ENCODE peak calls at places on chromosome 13, in ten cellular contexts. Z is fibroblast of lung, C is Caco-2, P is heart left ventricle, N is suprapubic skin, X is BJ, M is tibial artery, F is astrocyte, J is stomach, I is sigmoid colon. T is an unnamed sample.

GRCh38 chr13:76338003-76338402 is 548.2 kb downstream of the KCTD12 start:
- DNase-seq in Z (no peak), C (no peak), P (no peak), N (no peak), X (no peak), M (no peak), F (no peak), J (no peak), I (no peak), T (no peak)

GRCh38 chr13:23433171-23434153 is at the start of gene SACS:
- DNase-seq in Z (peak; percentile 39), C (peak; percentile 46), P (no peak), N (no peak), X (no peak), M (no peak), F (peak; percentile 69), J (no peak), I (peak; percentile 67), T (no peak)

GRCh38 chr13:76965759-76966421 is 17.6 kb downstream of the ACOD1 start:
- DNase-seq in Z (peak; percentile 88), C (no peak), P (peak; percentile 58), N (no peak), X (peak; percentile 44), M (peak; percentile 69), F (peak; percentile 65), J (peak; percentile 33), I (peak; percentile 75), T (peak; percentile 82)

GRCh38 chr13:33797622-33798021 is 20.3 kb upstream of the RFC3 start:
- DNase-seq in Z (peak; percentile 36), C (no peak), P (no peak), N (no peak), X (no peak), M (no peak), F (peak; percentile 36), J (no peak), I (no peak), T (no peak)

GRCh38 chr13:97214921-97215320 is 7.2 kb upstream of the MBNL2 start:
- DNase-seq in Z (no peak), C (no peak), P (no peak), N (no peak), X (no peak), M (no peak), F (no peak), J (no peak), I (no peak), T (no peak)

GRCh38 chr13:71880753-71881541 is 13.9 kb upstream of the DACH1 start:
- DNase-seq in Z (peak; percentile 32), C (no peak), P (no peak), N (no peak), X (no peak), M (no peak), F (peak; percentile 65), J (no peak), I (no peak), T (no peak)

GRCh38 chr13:22800726-22801401 is 379.9 kb upstream of the SGCG start:
- DNase-seq in Z (peak; percentile 13), C (no peak), P (peak; percentile 22), N (no peak), X (no peak), M (peak; percentile 68), F (no peak), J (no peak), I (peak; percentile 68), T (no peak)

GRCh38 chr13:71685072-71685471 is 181.9 kb downstream of the DACH1 start:
- DNase-seq in Z (no peak), C (no peak), P (no peak), N (no peak), X (no peak), M (no peak), F (no peak), J (no peak), I (no peak), T (no peak)

GRCh38 chr13:48976677-48977625 is 1.2 kb downstream of the FNDC3A start:
- DNase-seq in Z (peak; percentile 44), C (peak; percentile 90), P (no peak), N (peak; percentile 80), X (no peak), M (no peak), F (peak; percentile 39), J (no peak), I (no peak), T (no peak)

GRCh38 chr13:73702419-73703071 is 431.7 kb downstream of the KLF12 start:
- DNase-seq in Z (no peak), C (no peak), P (no peak), N (no peak), X (no peak), M (no peak), F (no peak), J (no peak), I (no peak), T (no peak)

GRCh38 chr13:35378939-35379338 is 97.5 kb downstream of the MAB21L1 start:
- DNase-seq in Z (peak; percentile 8), C (no peak), P (no peak), N (no peak), X (no peak), M (no peak), F (peak; percentile 40), J (no peak), I (no peak), T (no peak)

GRCh38 chr13:111589992-111590391 is 269.6 kb downstream of the TEX29 start:
- DNase-seq in Z (no peak), C (no peak), P (no peak), N (no peak), X (no peak), M (no peak), F (no peak), J (no peak), I (no peak), T (no peak)

GRCh38 chr13:52848455-52849190 is at the start of gene PCDH8:
- DNase-seq in Z (no peak), C (no peak), P (no peak), N (no peak), X (no peak), M (no peak), F (no peak), J (no peak), I (no peak), T (no peak)

GRCh38 chr13:55190996-55191395 is 1949.7 kb upstream of the PRR20A start:
- DNase-seq in Z (no peak), C (no peak), P (no peak), N (no peak), X (no peak), M (no peak), F (no peak), J (no peak), I (no peak), T (no peak)

DNA sequence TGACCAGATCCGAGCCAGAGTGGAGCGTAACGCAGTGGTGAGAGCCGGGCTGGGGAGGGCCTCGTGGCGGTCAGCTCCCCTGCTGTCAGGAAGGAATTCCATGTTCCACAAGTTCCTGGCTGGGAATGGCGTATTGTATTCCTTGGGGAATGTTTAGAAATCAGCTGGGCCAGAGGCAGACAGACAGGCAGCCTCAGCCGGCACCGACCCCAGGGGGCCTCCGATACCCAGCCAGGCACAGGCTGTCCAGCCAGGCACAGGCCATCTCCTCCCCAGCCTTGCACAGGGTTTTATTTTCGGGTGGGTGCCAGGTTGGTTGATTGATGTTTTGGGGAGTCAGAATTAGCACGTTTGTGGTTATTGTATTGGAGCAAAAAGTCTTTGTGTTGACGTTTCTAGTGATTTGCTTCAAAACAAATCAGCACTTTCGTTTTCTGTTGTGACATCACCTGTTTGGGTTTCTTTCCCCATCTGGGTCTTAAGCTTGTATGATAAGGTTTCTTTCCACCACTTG is 126.6 kb upstream of the MCF2L start:
- DNase-seq in Z (no peak), C (no peak), P (peak; percentile 56), N (no peak), X (no peak), M (peak; percentile 48), F (peak; percentile 20), J (no peak), I (no peak), T (no peak)
- H3K36me3 ChIP-seq in Z (no peaks in the 10 kb centered on the region), C (peaks cover 2% of the 10 kb centered on the region), P (peaks cover 55% of the 10 kb centered on the region), N (peaks cover 41% of the 10 kb centered on the region), X (peaks cover 3% of the 10 kb centered on the region), M (peaks cover 41% of the 10 kb centered on the region), F (no peaks in the 10 kb centered on the region), J (peaks cover 76% of the 10 kb centered on the region), I (peaks cover 7% of the 10 kb centered on the region), T (no peaks in the 10 kb centered on the region)

GRCh38 chr13:95325485-95325884 is 24.2 kb upstream of the ABCC4 start:
- DNase-seq in Z (no peak), C (no peak), P (no peak), N (no peak), X (no peak), M (no peak), F (no peak), J (no peak), I (no peak), T (no peak)

GRCh38 chr13:95323930-95324662 is 22.8 kb upstream of the ABCC4 start:
- DNase-seq in Z (no peak), C (no peak), P (no peak), N (no peak), X (no peak), M (no peak), F (no peak), J (no peak), I (no peak), T (no peak)

GRCh38 chr13:95327190-95327589 is 25.9 kb upstream of the ABCC4 start:
- DNase-seq in Z (no peak), C (no peak), P (no peak), N (no peak), X (no peak), M (no peak), F (no peak), J (no peak), I (peak; percentile 92), T (no peak)

GRCh38 chr13:95326695-95327094 is 25.4 kb upstream of the ABCC4 start:
- DNase-seq in Z (no peak), C (no peak), P (no peak), N (no peak), X (no peak), M (no peak), F (no peak), J (no peak), I (no peak), T (no peak)
- H3K36me3 ChIP-seq in Z (no peaks in the 10 kb centered on the region), C (no peaks in the 10 kb centered on the region), P (no peaks in the 10 kb centered on the region), N (no peaks in the 10 kb centered on the region), X (no peaks in the 10 kb centered on the region), M (no peaks in the 10 kb centered on the region), F (no peaks in the 10 kb centered on the region), J (no peaks in the 10 kb centered on the region), I (no peaks in the 10 kb centered on the region), T (no peaks in the 10 kb centered on the region)

GRCh38 chr13:27259831-27260230 is 8.5 kb downstream of the RPL21 start:
- DNase-seq in Z (no peak), C (no peak), P (no peak), N (no peak), X (no peak), M (no peak), F (no peak), J (no peak), I (no peak), T (no peak)
- H3K36me3 ChIP-seq in Z (peaks cover 2% of the 10 kb centered on the region), C (peaks cover 3% of the 10 kb centered on the region), P (peaks cover 76% of the 10 kb centered on the region), N (peaks cover 38% of the 10 kb centered on the region), X (peaks cover 10% of the 10 kb centered on the region), M (peaks cover 64% of the 10 kb centered on the region), F (peaks cover 37% of the 10 kb centered on the region), J (peaks cover 61% of the 10 kb centered on the region), I (peaks cover 37% of the 10 kb centered on the region), T (no peaks in the 10 kb centered on the region)

GRCh38 chr13:28392896-28393295 is 102.0 kb downstream of the FLT1 start:
- DNase-seq in Z (no peak), C (no peak), P (no peak), N (no peak), X (no peak), M (no peak), F (no peak), J (no peak), I (no peak), T (no peak)
- H3K36me3 ChIP-seq in Z (no peaks in the 10 kb centered on the region), C (no peaks in the 10 kb centered on the region), P (peaks cover 36% of the 10 kb centered on the region), N (no peaks in the 10 kb centered on the region), X (peaks cover 13% of the 10 kb centered on the region), M (no peaks in the 10 kb centered on the region), F (no peaks in the 10 kb centered on the region), J (no peaks in the 10 kb centered on the region), I (no peaks in the 10 kb centered on the region), T (no peaks in the 10 kb centered on the region)

T was measured in ovary.